ENCODE peak calls at places on chromosomes 3 and 15, in seven cellular contexts. V, U, X, P, G, I and H are unnamed samples.

GRCh38 chr3:54120657-54121403 is 1.5 kb upstream of the CACNA2D3 start:
- DNase-seq in P (peak; percentile 4), G (no peak), X (no peak), U (no peak), V (no peak), I (no peak), H (no peak)

GRCh38 chr3:87771338-87772059 is 287.3 kb downstream of the CGGBP1 start:
- DNase-seq in G (no peak), I (no peak), X (peak; percentile 30), U (peak; percentile 50), P (peak; percentile 75), V (peak; percentile 18), H (no peak)

GRCh38 chr3:156694536-156694935 is 20.1 kb downstream of the TIPARP start:
- DNase-seq in G (no peak), X (no peak), I (no peak), P (no peak), V (no peak), U (no peak), H (no peak)

GRCh38 chr15:68197661-68198437 is 7.3 kb downstream of the CALML4 start:
- DNase-seq in I (no peak), V (no peak), P (no peak), G (no peak), U (peak; percentile 42), X (no peak), H (no peak)

GRCh38 chr3:45631486-45631885 is 36.9 kb downstream of the LIMD1 start:
- DNase-seq in U (no peak), X (no peak), P (no peak), I (no peak), G (no peak), V (no peak), H (no peak)

GRCh38 chr3:144053121-144053520 is 81.5 kb downstream of the DIPK2A start:
- DNase-seq in I (no peak), P (peak; percentile 26), V (no peak), G (peak; percentile 40), U (no peak), X (no peak), H (no peak)

GRCh38 chr15:45630958-45631691 is 3.7 kb upstream of the SQOR start:
- DNase-seq in U (no peak), V (no peak), P (peak; percentile 74), G (peak; percentile 86), X (no peak), I (no peak), H (no peak)

GRCh38 chr3:111531446-111531845 is 10.6 kb upstream of the CD96 start:
- DNase-seq in I (no peak), U (no peak), P (no peak), G (no peak), V (no peak), X (no peak), H (no peak)

GRCh38 chr3:150922611-150923010 is 17.4 kb upstream of the MINDY4B start:
- DNase-seq in G (no peak), I (no peak), V (no peak), X (no peak), P (no peak), U (no peak), H (no peak)

GRCh38 chr3:53525765-53526761 is 31.7 kb downstream of the CACNA1D start:
- DNase-seq in I (no peak), U (no peak), P (no peak), X (no peak), V (no peak), G (no peak), H (no peak)

GRCh38 chr3:126423191-126424038 is 28.7 kb downstream of the CFAP100 start:
- DNase-seq in I (no peak), G (no peak), X (no peak), U (peak; percentile 45), V (no peak), P (no peak), H (no peak)

GRCh38 chr3:100548053-100548452 is 55.6 kb downstream of the TMEM45A start:
- DNase-seq in P (no peak), G (no peak), I (no peak), V (no peak), U (no peak), X (no peak), H (no peak)

DNA sequence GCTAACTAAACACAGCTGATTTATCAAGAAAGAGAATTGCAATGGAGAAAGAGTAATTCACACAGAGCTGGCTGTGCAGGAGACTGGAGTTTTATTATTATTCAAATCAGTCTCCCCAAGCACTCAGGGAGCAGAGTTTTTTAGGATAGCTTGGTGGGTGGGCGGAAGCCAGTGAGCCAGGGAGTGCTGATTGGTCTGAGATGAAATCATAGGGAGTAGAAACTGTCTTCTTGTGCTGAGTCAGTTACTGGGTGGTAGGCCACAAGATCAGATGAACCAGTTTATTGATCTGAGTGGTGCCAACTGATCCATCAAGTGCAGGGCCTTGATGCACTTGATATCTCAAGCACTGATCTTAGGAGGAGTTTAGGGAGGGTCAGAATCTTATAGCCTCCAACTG is 891.9 kb upstream of the CADM2 start:
- DNase-seq in V (no peak), P (no peak), U (no peak), I (no peak), X (no peak), G (no peak), H (no peak)
- TF ChIP-seq CTCF in V (no peak), P (no peak), U (no peak), I (no peak), X (no peak), G (no peak), H (no peak)

GRCh38 chr3:139458348-139458747 is 18.0 kb downstream of the RBP2 start:
- DNase-seq in V (no peak), G (no peak), I (no peak), X (no peak), P (no peak), U (no peak), H (no peak)

GRCh38 chr3:139456391-139456790 is 19.9 kb downstream of the RBP2 start:
- DNase-seq in X (no peak), V (no peak), G (no peak), U (no peak), P (no peak), I (no peak), H (no peak)

GRCh38 chr3:139457066-139457465 is 19.2 kb downstream of the RBP2 start:
- DNase-seq in P (no peak), I (no peak), X (no peak), U (no peak), V (no peak), G (no peak), H (no peak)

GRCh38 chr3:139460096-139460495 is 16.2 kb downstream of the RBP2 start:
- DNase-seq in P (no peak), G (no peak), X (no peak), U (no peak), I (no peak), V (no peak), H (no peak)

DNA sequence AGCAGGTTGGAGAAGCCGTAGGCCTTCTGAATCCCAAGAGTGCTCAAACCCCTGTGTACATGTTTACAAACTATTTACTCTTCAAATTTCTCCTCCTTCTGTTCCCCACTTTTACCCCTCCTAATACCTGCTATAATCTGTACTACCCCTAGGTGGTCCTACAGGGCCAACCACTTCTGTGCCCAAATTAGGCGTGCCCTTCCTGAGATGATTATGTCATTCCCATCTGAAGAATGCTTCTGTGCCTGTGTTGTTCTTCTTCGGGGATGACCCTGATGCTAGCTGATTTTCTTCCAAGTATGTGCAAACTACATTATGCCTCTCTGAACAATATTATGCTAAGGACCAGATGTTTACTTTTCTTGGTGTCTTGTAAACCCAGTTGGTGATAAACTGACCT is 20.5 kb downstream of the RBP2 start:
- DNase-seq in U (no peak), I (no peak), X (no peak), G (no peak), V (no peak), P (peak; percentile 9), H (no peak)
- TF ChIP-seq CTCF in U (no peak), I (no peak), X (no peak), G (no peak), V (no peak), P (peak; percentile 32), H (peak; percentile 43)

DNA sequence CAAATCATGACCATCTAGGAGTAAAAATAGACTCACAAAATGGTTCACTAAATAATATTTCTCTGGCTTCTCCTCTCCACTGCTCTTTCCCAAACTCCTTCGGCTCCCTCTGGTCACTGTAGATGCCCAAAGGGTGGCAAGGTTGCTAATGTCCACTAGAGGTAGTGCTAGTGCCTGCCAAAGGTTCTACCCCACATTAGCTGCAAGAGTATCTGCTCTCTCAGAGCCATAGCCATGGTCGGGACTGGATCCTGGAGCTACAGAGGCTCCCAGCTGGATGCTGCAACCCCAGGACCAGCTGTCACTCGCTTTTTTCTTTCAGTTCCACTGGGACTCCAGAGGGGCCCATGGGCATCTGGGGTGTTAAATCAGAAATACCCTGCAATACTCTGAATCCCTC is 8.5 kb downstream of the HTR3D start:
- DNase-seq in U (peak; percentile 53), P (peak; percentile 56), X (no peak), V (no peak), I (no peak), G (no peak), H (no peak)
- TF ChIP-seq CTCF in U (peak; percentile 60), P (peak; percentile 65), X (no peak), V (no peak), I (no peak), G (peak; percentile 53), H (peak; percentile 34)

GRCh38 chr3:82163907-82164520 is 402.6 kb upstream of the GBE1 start:
- DNase-seq in V (peak; percentile 17), X (no peak), I (no peak), G (no peak), P (peak; percentile 67), U (no peak), H (no peak)
- TF ChIP-seq CTCF in V (no peak), X (no peak), I (no peak), G (no peak), P (peak; percentile 41), U (peak; percentile 28), H (peak; percentile 65)

GRCh38 chr3:94303897-94304296 is 241.0 kb downstream of the NSUN3 start:
- DNase-seq in U (no peak), P (peak; percentile 52), G (no peak), V (no peak), I (no peak), X (no peak), H (no peak)
- TF ChIP-seq CTCF in U (peak; percentile 9), P (peak; percentile 39), G (no peak), V (no peak), I (no peak), X (no peak), H (peak; percentile 48)

GRCh38 chr3:114597012-114597411 is 303.2 kb downstream of the TIGIT start:
- DNase-seq in G (no peak), U (no peak), V (no peak), P (peak; percentile 12), I (no peak), X (no peak), H (no peak)
- TF ChIP-seq CTCF in G (no peak), U (peak; percentile 10), V (no peak), P (peak; percentile 26), I (no peak), X (no peak), H (no peak)